ENCODE peak calls at places on chromosomes 12 and 14, in four cellular contexts. R is IMR-90, F is B cell, U is psoas muscle. T is an unnamed sample.

GRCh38 chr12:7929069-7929792 is 6.8 kb downstream of the SLC2A3 start:
- DNase-seq in R (no peak), F (no peak), U (no peak), T (no peak)

GRCh38 chr14:64638625-64639024 is 65.6 kb upstream of the PLEKHG3 start:
- DNase-seq in R (no peak), F (no peak), U (no peak), T (no peak)

GRCh38 chr12:47736877-47737676 is 11.8 kb upstream of the ENDOU start:
- DNase-seq in R (peak), F (no peak), U (peak), T (no peak)

GRCh38 chr14:59069455-59069854 is 119.0 kb upstream of the DAAM1 start:
- DNase-seq in R (no peak), F (no peak), U (no peak), T (no peak)

GRCh38 chr12:110186059-110186458 is 61.9 kb downstream of the IFT81 start:
- DNase-seq in R (no peak), F (no peak), U (no peak), T (no peak)

GRCh38 chr12:12010277-12011031 is 60.3 kb upstream of the BCL2L14 start:
- DNase-seq in R (peak), F (peak), U (peak), T (peak)

GRCh38 chr12:13606290-13606689 is 375.1 kb downstream of the GRIN2B start:
- DNase-seq in R (no peak), F (no peak), U (no peak), T (no peak)

GRCh38 chr14:75871181-75871880 is 110.5 kb downstream of the TGFB3 start:
- DNase-seq in R (peak), F (no peak), U (no peak), T (no peak)

GRCh38 chr14:93219103-93219726 is 12.2 kb downstream of the UBR7 start:
- DNase-seq in R (peak), F (peak), U (no peak), T (peak)

GRCh38 chr12:92438641-92439396 is 264.0 kb upstream of the PLEKHG7 start:
- DNase-seq in R (no peak), F (no peak), U (no peak), T (no peak)

GRCh38 chr12:46483572-46484395 is 111.2 kb upstream of the SLC38A2 start:
- DNase-seq in R (peak), F (no peak), U (no peak), T (no peak)

DNA sequence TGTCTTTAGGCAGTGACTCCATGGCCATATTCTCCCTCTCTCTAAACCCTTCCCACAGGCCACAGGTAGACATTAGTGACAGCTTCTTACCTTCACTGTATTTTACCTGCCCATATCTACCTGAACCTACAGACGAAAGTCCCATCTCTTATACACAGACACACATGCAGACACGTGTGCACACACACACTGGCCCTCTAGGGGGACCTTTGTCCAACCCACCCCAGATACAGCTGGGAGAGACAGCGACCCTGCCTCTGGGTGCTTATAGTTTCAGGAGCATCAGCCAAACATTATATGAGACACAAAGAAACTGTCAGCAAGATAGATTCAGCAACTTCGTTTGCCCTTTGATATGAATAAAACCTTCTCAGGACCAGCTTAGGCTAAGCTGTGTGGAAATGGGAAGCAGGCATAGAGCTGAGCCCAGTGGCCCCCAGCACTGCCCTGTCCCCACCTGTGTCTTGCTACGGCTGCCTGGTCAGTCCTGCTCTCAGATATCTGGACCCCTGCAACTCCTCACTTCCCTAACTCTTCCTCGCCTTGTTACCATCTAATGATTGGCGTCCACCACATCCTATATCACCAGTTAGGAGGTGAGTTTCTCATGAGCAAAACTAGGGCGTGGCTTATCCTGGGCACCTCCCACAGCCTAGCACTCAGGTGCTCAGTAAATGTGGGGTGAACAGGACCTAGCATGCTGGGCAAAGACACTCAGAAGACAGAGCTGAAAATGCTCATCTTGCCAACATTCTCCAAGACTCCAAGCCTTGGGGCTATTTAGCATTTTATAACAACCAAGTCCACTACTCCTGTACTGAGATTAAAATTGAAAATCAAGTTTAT is 12.0 kb upstream of the CD9 start:
- DNase-seq in R (no peak), F (no peak), U (no peak), T (no peak)
- TF ChIP-seq CTCF in R (no peak), F (no peak), U (no peak), T (no peak)

GRCh38 chr12:52360663-52361271 is 6.5 kb downstream of the KRT85 start:
- DNase-seq in R (no peak), F (no peak), U (no peak), T (no peak)

GRCh38 chr12:52361553-52361952 is 5.7 kb downstream of the KRT85 start:
- DNase-seq in R (no peak), F (no peak), U (no peak), T (no peak)

GRCh38 chr12:52363111-52363679 is 4.1 kb downstream of the KRT85 start:
- DNase-seq in R (no peak), F (no peak), U (no peak), T (no peak)

GRCh38 chr12:52364061-52364460 is 3.2 kb downstream of the KRT85 start:
- DNase-seq in R (no peak), F (no peak), U (no peak), T (no peak)

DNA sequence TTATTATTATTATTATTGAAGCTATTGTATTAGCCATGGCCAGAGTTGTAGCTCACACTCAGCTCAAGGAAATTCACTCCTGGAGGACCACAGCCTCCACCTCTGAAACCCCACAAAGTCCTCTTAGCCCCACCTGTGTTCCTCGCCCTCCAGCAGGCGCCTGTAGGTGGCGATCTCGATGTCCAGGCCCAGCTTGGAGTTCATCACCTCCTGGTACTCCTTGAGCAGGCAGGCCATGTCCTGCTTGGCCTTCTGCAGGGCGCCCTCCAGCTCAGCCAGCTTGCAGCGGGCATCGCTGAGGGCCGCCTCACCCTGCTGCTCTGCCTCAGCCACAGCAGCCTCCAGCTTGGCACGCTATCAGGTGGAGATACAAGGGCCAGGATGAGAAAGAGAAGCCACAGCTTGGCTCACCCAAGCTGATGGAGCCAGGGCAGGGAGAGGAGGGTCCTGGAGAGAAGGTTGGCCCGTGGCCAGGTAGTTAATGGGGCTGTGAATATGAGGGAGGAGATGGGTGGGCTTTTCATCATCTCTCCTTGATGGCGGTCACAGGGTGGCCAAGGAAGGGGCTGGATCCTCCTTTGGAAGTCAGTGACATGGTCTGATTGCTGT is 5.1 kb downstream of the KRT85 start:
- DNase-seq in R (no peak), F (no peak), U (no peak), T (no peak)
- TF ChIP-seq CTCF in R (no peak), F (no peak), U (no peak), T (peak)

GRCh38 chr12:94650143-94651056 is at the start of gene TMCC3:
- DNase-seq in R (no peak), F (no peak), U (peak), T (peak)
- TF ChIP-seq CTCF in R (no peak), F (no peak), U (no peak), T (no peak)

GRCh38 chr12:68406134-68406576 is 74.0 kb upstream of the MDM1 start:
- DNase-seq in R (peak), F (no peak), U (peak), T (no peak)
- TF ChIP-seq CTCF in R (peak), F (no peak), U (peak), T (no peak)

GRCh38 chr12:101792046-101792931 is 38.5 kb downstream of the GNPTAB start:
- DNase-seq in R (no peak), F (no peak), U (no peak), T (no peak)
- TF ChIP-seq CTCF in R (peak), F (no peak), U (peak), T (peak)

GRCh38 chr12:14901228-14901562 is 15.5 kb upstream of the MGP start:
- DNase-seq in R (no peak), F (no peak), U (no peak), T (no peak)
- TF ChIP-seq CTCF in R (no peak), F (no peak), U (no peak), T (no peak)

GRCh38 chr12:106790020-106790419 is 15.5 kb downstream of the RIC8B start:
- DNase-seq in R (no peak), F (no peak), U (no peak), T (no peak)
- TF ChIP-seq CTCF in R (no peak), F (no peak), U (no peak), T (no peak)

T was measured in GM13977.